ENCODE peak calls at places on chromosomes 11 and 22, in five cellular contexts. One of them, this sample, is unnamed.

GRCh38 chr11:93921695-93922468 is 71.5 kb upstream of the VSTM5 start:
- DNase-seq in stomach: peak
- DNase-seq in H1: peak
- DNase-seq in suprapubic skin: no peak
- DNase-seq in GM12891: peak
- DNase-seq in this sample: peak

GRCh38 chr11:78080084-78080817 is 589 bp upstream of the NDUFC2 start:
- DNase-seq in stomach: no peak
- DNase-seq in H1: no peak
- DNase-seq in suprapubic skin: no peak
- DNase-seq in GM12891: no peak
- DNase-seq in this sample: no peak

GRCh38 chr11:4577761-4578160 is 3.8 kb upstream of the OR52I2 start:
- DNase-seq in stomach: no peak
- DNase-seq in H1: no peak
- DNase-seq in suprapubic skin: no peak
- DNase-seq in GM12891: no peak
- DNase-seq in this sample: no peak

GRCh38 chr11:91124363-91124762 is 901.5 kb upstream of the CHORDC1 start:
- DNase-seq in stomach: no peak
- DNase-seq in H1: no peak
- DNase-seq in suprapubic skin: no peak
- DNase-seq in GM12891: no peak
- DNase-seq in this sample: no peak

GRCh38 chr11:46295312-46295995 is 18.0 kb downstream of the CREB3L1 start:
- DNase-seq in stomach: peak
- DNase-seq in H1: peak
- DNase-seq in suprapubic skin: peak
- DNase-seq in GM12891: peak
- DNase-seq in this sample: peak

GRCh38 chr11:95566151-95566670 is 223.4 kb downstream of the FAM76B start:
- DNase-seq in stomach: no peak
- DNase-seq in H1: no peak
- DNase-seq in suprapubic skin: no peak
- DNase-seq in GM12891: no peak
- DNase-seq in this sample: no peak

GRCh38 chr11:86524603-86525352 is 147.6 kb downstream of the ME3 start:
- DNase-seq in stomach: no peak
- DNase-seq in H1: no peak
- DNase-seq in suprapubic skin: no peak
- DNase-seq in GM12891: no peak
- DNase-seq in this sample: no peak

GRCh38 chr22:42328130-42328821 is 57.8 kb upstream of the TCF20 start:
- DNase-seq in stomach: no peak
- DNase-seq in H1: no peak
- DNase-seq in suprapubic skin: no peak
- DNase-seq in GM12891: no peak
- DNase-seq in this sample: no peak

GRCh38 chr22:29641781-29642355 is 38.4 kb downstream of the NF2 start:
- DNase-seq in stomach: no peak
- DNase-seq in H1: no peak
- DNase-seq in suprapubic skin: no peak
- DNase-seq in GM12891: no peak
- DNase-seq in this sample: no peak

GRCh38 chr11:133153031-133153430 is 379.3 kb downstream of the OPCML start:
- DNase-seq in stomach: no peak
- DNase-seq in H1: no peak
- DNase-seq in suprapubic skin: no peak
- DNase-seq in GM12891: no peak
- DNase-seq in this sample: no peak

GRCh38 chr22:50599816-50600454 is 658 bp upstream of the MAPK8IP2 start:
- DNase-seq in stomach: peak
- DNase-seq in H1: peak
- DNase-seq in suprapubic skin: peak
- DNase-seq in GM12891: peak
- DNase-seq in this sample: peak

GRCh38 chr22:21448627-21449416 is 18.4 kb upstream of the TMEM191C start:
- DNase-seq in stomach: peak
- DNase-seq in H1: no peak
- DNase-seq in suprapubic skin: peak
- DNase-seq in GM12891: no peak
- DNase-seq in this sample: no peak

GRCh38 chr22:48665286-48666010 is 1162.2 kb downstream of the BRD1 start:
- DNase-seq in stomach: no peak
- DNase-seq in H1: no peak
- DNase-seq in suprapubic skin: no peak
- DNase-seq in GM12891: no peak
- DNase-seq in this sample: no peak

GRCh38 chr22:26660961-26661578 is 3.7 kb downstream of the MIAT start:
- DNase-seq in stomach: no peak
- DNase-seq in H1: no peak
- DNase-seq in suprapubic skin: no peak
- DNase-seq in GM12891: no peak
- DNase-seq in this sample: no peak

GRCh38 chr11:1756791-1757771 is 6.6 kb downstream of the CTSD start:
- DNase-seq in stomach: no peak
- DNase-seq in H1: no peak
- DNase-seq in suprapubic skin: no peak
- DNase-seq in GM12891: no peak
- DNase-seq in this sample: peak

GRCh38 chr11:77071077-77071476 is 4.3 kb downstream of the CAPN5 start:
- DNase-seq in stomach: no peak
- DNase-seq in H1: no peak
- DNase-seq in suprapubic skin: peak
- DNase-seq in GM12891: no peak
- DNase-seq in this sample: no peak

DNA sequence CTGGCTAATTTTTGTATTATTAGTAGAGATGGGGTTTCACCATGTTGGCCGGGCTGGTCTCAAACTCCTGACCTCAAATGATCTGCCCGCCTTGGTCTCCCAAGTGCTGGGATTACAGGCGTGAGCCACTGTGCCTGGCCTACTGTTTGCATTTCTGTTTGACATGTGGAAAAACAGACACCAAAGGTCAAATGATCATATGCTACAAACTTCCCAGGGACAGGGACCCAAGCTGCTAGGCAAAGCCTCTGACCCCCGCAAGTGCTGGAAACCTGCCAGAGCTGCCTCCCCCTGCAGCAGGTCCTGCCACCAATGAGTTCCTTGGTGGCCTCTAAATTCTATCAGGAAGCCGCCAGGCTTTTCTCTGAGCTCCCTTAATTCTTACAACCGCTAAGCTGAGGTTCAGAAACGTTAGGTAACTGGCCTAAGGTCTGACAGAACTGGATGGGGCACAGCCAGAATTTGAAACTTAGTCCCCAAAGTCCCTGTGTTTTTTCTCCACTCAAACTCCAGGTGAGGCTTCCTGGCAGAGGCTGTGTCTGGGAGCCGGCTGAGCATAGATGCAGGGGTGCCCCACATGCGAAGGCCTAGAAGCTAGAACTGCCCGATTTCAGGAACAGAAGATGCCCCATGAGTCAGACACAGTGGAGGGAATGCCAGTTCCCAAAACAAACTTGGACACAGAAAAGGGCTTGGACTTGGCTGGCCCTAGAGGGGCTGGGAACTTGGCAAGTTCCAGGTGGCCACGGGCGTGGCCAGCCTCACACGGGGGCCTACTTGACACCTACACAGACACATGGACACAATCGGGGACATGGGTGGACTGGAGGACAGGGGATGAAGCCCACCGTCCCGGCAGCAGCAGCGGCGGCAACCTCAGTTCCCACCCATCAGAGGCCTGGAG is 7.4 kb downstream of the CSNK1E start:
- DNase-seq in stomach: no peak
- DNase-seq in H1: no peak
- DNase-seq in suprapubic skin: no peak
- DNase-seq in GM12891: no peak
- DNase-seq in this sample: no peak
- TF ChIP-seq POLR2A in stomach: no peak
- TF ChIP-seq POLR2A in H1: no peak
- TF ChIP-seq POLR2A in suprapubic skin: no peak
- TF ChIP-seq POLR2A in GM12891: no peak
- TF ChIP-seq POLR2A in this sample: no peak

DNA sequence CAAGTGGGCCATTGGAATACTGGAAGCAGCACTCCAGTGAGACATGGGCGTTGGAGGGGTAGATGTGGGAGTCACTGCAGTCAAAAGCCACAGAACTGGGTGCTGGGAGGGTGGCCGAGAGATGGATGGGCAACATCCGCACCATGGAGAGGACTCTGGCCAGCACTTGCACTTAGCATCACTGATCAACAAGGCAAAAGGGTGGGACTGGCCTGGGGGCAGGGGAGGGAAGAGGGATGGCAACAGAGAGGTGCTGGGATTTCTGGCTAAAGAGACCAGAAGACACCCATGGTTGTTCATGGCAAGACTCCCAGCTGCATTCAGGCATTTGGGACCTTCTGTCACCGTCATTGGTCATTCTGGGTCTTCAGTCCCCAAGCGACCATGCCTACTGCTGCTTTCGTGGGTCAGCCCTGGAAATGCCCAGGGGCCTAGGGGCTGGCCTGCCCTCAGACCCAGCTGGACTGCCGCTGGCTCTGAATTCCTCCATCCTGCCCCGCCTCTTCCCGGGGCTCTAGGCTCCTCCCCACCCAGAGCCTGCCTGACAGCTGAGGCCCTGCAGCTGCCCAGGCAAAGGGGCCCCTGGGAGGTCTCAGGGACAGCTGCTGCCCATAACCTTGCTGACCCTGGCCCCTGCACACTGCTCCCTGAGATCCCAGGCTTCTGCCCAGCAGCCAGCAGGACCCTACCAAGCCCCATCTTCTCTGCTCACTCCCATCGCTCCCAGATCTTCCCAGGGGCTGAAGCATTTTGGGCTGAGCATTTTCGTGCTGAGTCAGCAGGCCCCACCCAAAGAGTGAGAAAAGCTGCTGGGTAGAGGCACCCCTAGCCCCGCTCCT is 13.0 kb upstream of the CDC42EP2 start:
- DNase-seq in stomach: no peak
- DNase-seq in H1: peak
- DNase-seq in suprapubic skin: no peak
- DNase-seq in GM12891: no peak
- DNase-seq in this sample: no peak
- TF ChIP-seq POLR2AphosphoS5 in stomach: no peak
- TF ChIP-seq POLR2AphosphoS5 in H1: no peak
- TF ChIP-seq POLR2AphosphoS5 in suprapubic skin: no peak
- TF ChIP-seq POLR2AphosphoS5 in GM12891: no peak
- TF ChIP-seq POLR2AphosphoS5 in this sample: no peak

DNA sequence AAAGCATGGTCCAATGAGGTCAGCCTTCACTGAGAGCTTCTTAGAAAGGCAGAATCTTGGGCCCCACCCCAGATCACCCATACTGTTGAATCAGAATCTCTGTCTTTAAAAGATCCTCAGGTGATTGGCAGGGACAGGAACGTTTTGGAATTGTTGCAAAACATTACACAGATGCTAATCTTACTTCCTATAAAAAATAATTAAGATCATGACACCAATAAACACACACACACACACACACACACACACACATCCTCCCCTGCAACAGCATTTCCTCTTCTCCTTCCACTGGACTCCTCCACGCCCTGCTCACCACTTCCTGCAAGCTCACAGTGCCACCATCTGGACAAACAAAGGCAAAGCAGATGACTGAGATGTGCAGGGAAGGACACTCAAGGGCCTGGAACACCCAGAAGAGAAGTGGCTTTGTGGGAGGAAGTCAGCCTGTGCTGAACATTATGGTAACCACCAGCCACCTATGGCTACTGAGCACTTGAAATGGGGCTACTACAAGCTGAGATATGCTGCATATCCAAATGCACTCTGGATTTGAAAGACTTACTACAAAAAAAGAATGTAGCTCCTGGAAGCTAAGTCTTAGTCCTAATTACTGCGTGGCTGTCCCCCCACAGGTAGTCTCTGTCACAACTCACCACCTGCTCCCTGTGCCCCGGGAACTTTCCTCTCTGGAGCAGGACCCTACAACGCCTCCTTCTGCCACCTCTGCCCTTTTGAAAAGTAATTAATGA is 65.6 kb downstream of the BTG4 start:
- DNase-seq in stomach: peak
- DNase-seq in H1: peak
- DNase-seq in suprapubic skin: peak
- DNase-seq in GM12891: peak
- DNase-seq in this sample: peak
- TF ChIP-seq POLR2A in stomach: no peak
- TF ChIP-seq POLR2A in H1: no peak
- TF ChIP-seq POLR2A in suprapubic skin: no peak
- TF ChIP-seq POLR2A in GM12891: no peak
- TF ChIP-seq POLR2A in this sample: no peak

GRCh38 chr11:109423860-109424190 is 1.8 kb downstream of the C11orf87 start:
- DNase-seq in stomach: no peak
- DNase-seq in H1: no peak
- DNase-seq in suprapubic skin: no peak
- DNase-seq in GM12891: no peak
- DNase-seq in this sample: no peak
- TF ChIP-seq POLR2AphosphoS5 in stomach: no peak
- TF ChIP-seq POLR2AphosphoS5 in H1: no peak
- TF ChIP-seq POLR2AphosphoS5 in suprapubic skin: no peak
- TF ChIP-seq POLR2AphosphoS5 in GM12891: no peak
- TF ChIP-seq POLR2AphosphoS5 in this sample: no peak

GRCh38 chr22:46240506-46240905 is 9.6 kb downstream of the CDPF1 start:
- DNase-seq in stomach: no peak
- DNase-seq in H1: no peak
- DNase-seq in suprapubic skin: peak
- DNase-seq in GM12891: no peak
- DNase-seq in this sample: no peak
- TF ChIP-seq POLR2A in stomach: no peak
- TF ChIP-seq POLR2A in H1: no peak
- TF ChIP-seq POLR2A in suprapubic skin: no peak
- TF ChIP-seq POLR2A in GM12891: no peak
- TF ChIP-seq POLR2A in this sample: no peak

DNA sequence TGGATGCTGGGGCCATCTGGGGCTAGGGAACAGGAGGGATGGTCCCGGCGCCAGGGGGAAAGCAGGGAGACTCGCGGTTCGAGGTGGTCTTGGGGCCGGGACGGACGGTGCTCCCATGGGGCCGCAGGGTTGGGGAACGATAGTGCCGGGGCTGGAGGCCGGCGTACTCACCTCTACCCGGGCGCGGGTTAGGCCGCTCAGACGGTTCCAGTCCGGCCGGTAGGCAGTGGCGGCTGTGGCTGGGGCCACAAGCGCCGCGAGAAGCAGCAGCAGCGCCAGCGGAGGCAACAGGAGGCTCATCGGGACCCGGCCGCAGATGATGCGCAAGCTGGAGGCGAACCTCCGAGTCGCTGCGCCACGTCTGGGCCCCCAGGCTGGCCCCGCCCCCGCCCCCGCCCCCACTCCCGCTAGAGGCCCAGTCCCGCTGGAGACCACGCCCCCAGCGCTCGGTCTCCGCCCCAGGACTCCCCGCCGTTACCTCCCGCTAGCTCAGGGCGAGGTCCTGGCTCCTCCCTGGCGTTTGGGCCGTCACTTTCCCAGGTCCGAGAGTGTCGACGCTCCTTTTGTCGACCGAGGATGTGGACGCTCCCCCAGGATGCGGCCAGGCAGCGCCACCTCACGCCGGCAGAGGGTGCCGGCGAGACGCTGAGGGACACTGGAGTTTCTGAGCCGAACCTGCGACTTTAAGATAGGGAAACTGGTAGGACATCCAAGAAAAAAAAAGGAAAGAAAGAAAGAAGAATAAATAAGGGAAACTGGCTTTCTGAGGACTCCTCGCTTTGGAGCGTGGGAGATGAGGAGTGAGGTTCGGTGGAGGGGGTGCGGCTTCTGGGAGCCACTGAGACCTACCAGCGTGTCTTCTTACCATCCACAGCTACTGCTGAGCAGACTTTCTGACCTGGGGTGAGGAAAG is at the start of gene SELENOM:
- DNase-seq in stomach: peak
- DNase-seq in H1: peak
- DNase-seq in suprapubic skin: peak
- DNase-seq in GM12891: peak
- DNase-seq in this sample: peak
- TF ChIP-seq POLR2AphosphoS5 in stomach: peak
- TF ChIP-seq POLR2AphosphoS5 in H1: peak
- TF ChIP-seq POLR2AphosphoS5 in suprapubic skin: peak
- TF ChIP-seq POLR2AphosphoS5 in GM12891: no peak
- TF ChIP-seq POLR2AphosphoS5 in this sample: no peak

This sample was measured in GM12892.